ENCODE peak calls at places on chromosomes 13 and 19, in five cellular contexts. C is caudate nucleus; W is stimulated activated CD4-positive, alpha-beta T cell treated with anti-CD3 and anti-CD28 coated beads, Interleukin-2, amount 100 ng/mL, for 48 hours; O is NCI-H748 treated with DMSO at 0.1 percent for 48 hours; H is NCI-H2081. M is an unnamed sample.
A peak's percentile ranks its signal among the peaks of the same experiment; 100 is the strongest.

GRCh38 chr13:109159650-109160309 is 530.4 kb downstream of the MYO16 start:
- DNase-seq in C (no peak), W (no peak), O (no peak), H (no peak), M (no peak)

GRCh38 chr19:49690656-49691242 is at the start of gene CPT1C:
- DNase-seq in C (peak; percentile 88), W (peak; percentile 55), O (peak; percentile 97), H (peak; percentile 92), M (peak; percentile 43)

GRCh38 chr19:24004166-24004565 is 82.8 kb upstream of the ZNF254 start:
- DNase-seq in C (no peak), W (no peak), O (no peak), H (no peak), M (no peak)

GRCh38 chr13:70568571-70568970 is 460.3 kb upstream of the KLHL1 start:
- DNase-seq in C (no peak), W (no peak), O (peak; percentile 34), H (peak; percentile 46), M (no peak)

GRCh38 chr19:32039446-32039845 is 306.0 kb upstream of the ZNF507 start:
- DNase-seq in C (no peak), W (no peak), O (no peak), H (no peak), M (no peak)

GRCh38 chr13:74248477-74248876 is 114.3 kb upstream of the KLF12 start:
- DNase-seq in C (no peak), W (no peak), O (no peak), H (no peak), M (no peak)

GRCh38 chr19:38666662-38667448 is 19.4 kb downstream of the ACTN4 start:
- DNase-seq in C (no peak), W (no peak), O (no peak), H (peak; percentile 9), M (peak; percentile 35)

GRCh38 chr19:10418281-10419199 is 1.8 kb upstream of the PDE4A start:
- DNase-seq in C (no peak), W (no peak), O (no peak), H (no peak), M (no peak)

GRCh38 chr13:99371956-99372355 is 64.8 kb upstream of the GPR183 start:
- DNase-seq in C (no peak), W (no peak), O (no peak), H (no peak), M (peak; percentile 66)

GRCh38 chr13:49840667-49841066 is 48.2 kb upstream of the KPNA3 start:
- DNase-seq in C (no peak), W (no peak), O (no peak), H (no peak), M (no peak)

GRCh38 chr13:46165485-46166220 is 16.3 kb downstream of the LCP1 start:
- DNase-seq in C (no peak), W (no peak), O (no peak), H (no peak), M (peak; percentile 17)

GRCh38 chr13:39506559-39507390 is 96.2 kb downstream of the LHFPL6 start:
- DNase-seq in C (no peak), W (no peak), O (no peak), H (no peak), M (no peak)

GRCh38 chr13:102580552-102581169 is 16.1 kb upstream of the TPP2 start:
- DNase-seq in C (no peak), W (peak; percentile 16), O (peak; percentile 69), H (peak; percentile 42), M (no peak)

GRCh38 chr13:29754486-29754806 is 96.0 kb downstream of the UBL3 start:
- DNase-seq in C (peak; percentile 11), W (no peak), O (no peak), H (no peak), M (no peak)

GRCh38 chr13:114130131-114130707 is 2.2 kb downstream of the RASA3 start:
- DNase-seq in C (no peak), W (no peak), O (no peak), H (no peak), M (no peak)

GRCh38 chr13:28819046-28819747 is 942 bp upstream of the MTUS2 start:
- DNase-seq in C (no peak), W (peak; percentile 3), O (no peak), H (no peak), M (no peak)

GRCh38 chr13:99655351-99656091 is 154.2 kb downstream of the TM9SF2 start:
- DNase-seq in C (no peak), W (peak; percentile 35), O (no peak), H (no peak), M (peak; percentile 15)

GRCh38 chr13:43626994-43627393 is 159.8 kb downstream of the ENOX1 start:
- DNase-seq in C (no peak), W (no peak), O (no peak), H (no peak), M (no peak)

GRCh38 chr19:2253106-2254051 is 2.8 kb downstream of the JSRP1 start:
- DNase-seq in C (no peak), W (no peak), O (no peak), H (no peak), M (no peak)

GRCh38 chr13:50038266-50038665 is 23.0 kb downstream of the KCNRG start:
- DNase-seq in C (no peak), W (no peak), O (no peak), H (no peak), M (no peak)

GRCh38 chr19:32363175-32363574 is 17.8 kb downstream of the ZNF507 start:
- DNase-seq in C (no peak), W (no peak), O (no peak), H (no peak), M (no peak)

GRCh38 chr19:50515168-50515561 is 1.5 kb upstream of the ASPDH start:
- DNase-seq in C (no peak), W (no peak), O (no peak), H (no peak), M (no peak)

GRCh38 chr13:84137292-84137691 is 255.0 kb upstream of the SLITRK1 start:
- DNase-seq in C (no peak), W (peak; percentile 4), O (no peak), H (no peak), M (peak; percentile 37)

GRCh38 chr19:48044561-48044960 is 682 bp upstream of the CABP5 start:
- DNase-seq in C (no peak), W (no peak), O (no peak), H (no peak), M (no peak)

GRCh38 chr13:24459234-24459633 is 53.3 kb downstream of the PARP4 start:
- DNase-seq in C (no peak), W (no peak), O (no peak), H (no peak), M (no peak)

GRCh38 chr13:114120486-114121430 is 11.7 kb downstream of the RASA3 start:
- DNase-seq in C (no peak), W (no peak), O (no peak), H (no peak), M (no peak)

GRCh38 chr13:85597790-85598500 is 201.3 kb downstream of the SLITRK6 start:
- DNase-seq in C (no peak), W (no peak), O (no peak), H (no peak), M (no peak)

GRCh38 chr13:46575843-46576242 is 22.9 kb downstream of the LRCH1 start:
- DNase-seq in C (no peak), W (no peak), O (no peak), H (no peak), M (no peak)

GRCh38 chr13:76882431-76882830 is 3.8 kb downstream of the KCTD12 start:
- DNase-seq in C (no peak), W (no peak), O (no peak), H (no peak), M (no peak)

M was measured in effector memory CD4-positive, alpha-beta T cell.